ENCODE peak calls at places on chromosome 12, in four cellular contexts. R, N, M and P are unnamed samples.
A peak's percentile ranks its signal among the peaks of the same experiment; 100 is the strongest.

GRCh38 chr12:104686196-104686595 is 229.4 kb downstream of the CHST11 start:
- DNase-seq in M (no peak), R (no peak), N (no peak), P (no peak)

GRCh38 chr12:114733919-114734318 is 49.9 kb upstream of the TBX3 start:
- DNase-seq in N (no peak), M (no peak), R (no peak), P (no peak)

GRCh38 chr12:78330131-78330530 is 499.4 kb downstream of the NAV3 start:
- DNase-seq in N (no peak), M (no peak), R (no peak), P (no peak)

GRCh38 chr12:89261210-89261609 is 91.1 kb downstream of the DUSP6 start:
- DNase-seq in R (no peak), N (no peak), M (no peak), P (no peak)

GRCh38 chr12:80794506-80794905 is 77.8 kb downstream of the MYF5 start:
- DNase-seq in N (no peak), R (no peak), M (no peak), P (no peak)

GRCh38 chr12:51437471-51437870 is 12.8 kb downstream of the SLC4A8 start:
- DNase-seq in N (no peak), M (no peak), R (no peak), P (no peak)

GRCh38 chr12:131091413-131091975 is 137.8 kb downstream of the ADGRD1 start:
- DNase-seq in N (no peak), R (peak; percentile 1), M (peak; percentile 48), P (no peak)

GRCh38 chr12:50083301-50083700 is 1.8 kb upstream of the SMARCD1 start:
- DNase-seq in R (no peak), N (no peak), M (no peak), P (no peak)

GRCh38 chr12:65430571-65431306 is 152.3 kb downstream of the MSRB3 start:
- DNase-seq in N (no peak), R (no peak), M (no peak), P (no peak)

GRCh38 chr12:95169368-95169767 is 47.9 kb downstream of the FGD6 start:
- DNase-seq in N (no peak), M (no peak), R (no peak), P (no peak)

GRCh38 chr12:122437656-122438121 is 15.2 kb upstream of the CLIP1 start:
- DNase-seq in N (no peak), M (no peak), R (no peak), P (no peak)

GRCh38 chr12:98743362-98743953 is 98.4 kb downstream of the APAF1 start:
- DNase-seq in R (peak; percentile 62), M (peak; percentile 46), N (no peak), P (no peak)

GRCh38 chr12:56257491-56258067 is 605 bp downstream of the ANKRD52 start:
- DNase-seq in M (no peak), R (peak; percentile 77), N (no peak), P (no peak)

GRCh38 chr12:120584343-120585149 is 3.3 kb upstream of the POP5 start:
- DNase-seq in R (peak; percentile 71), M (peak; percentile 64), N (peak; percentile 47), P (no peak)

GRCh38 chr12:99009654-99010296 is 364.7 kb downstream of the APAF1 start:
- DNase-seq in M (no peak), N (no peak), R (no peak), P (no peak)

GRCh38 chr12:4272014-4272975 is 1.3 kb upstream of the CCND2 start:
- DNase-seq in M (peak; percentile 89), N (peak; percentile 88), R (peak; percentile 82), P (no peak)

GRCh38 chr12:90987520-90987919 is 17.3 kb downstream of the EPYC start:
- DNase-seq in R (no peak), M (no peak), N (no peak), P (no peak)

GRCh38 chr12:57460457-57461325 is 1.1 kb downstream of the GLI1 start:
- DNase-seq in M (no peak), N (no peak), R (peak; percentile 81), P (no peak)

GRCh38 chr12:27843714-27844245 is 63.7 kb upstream of the MANSC4 start:
- DNase-seq in R (no peak), N (no peak), M (no peak), P (no peak)

GRCh38 chr12:27501956-27502562 is 21.9 kb upstream of the PPFIBP1 start:
- DNase-seq in N (no peak), R (no peak), M (no peak), P (no peak)

GRCh38 chr12:68370006-68370590 is 37.9 kb upstream of the MDM1 start:
- DNase-seq in N (no peak), M (no peak), R (no peak), P (no peak)

GRCh38 chr12:6372403-6373003 is 2.9 kb downstream of the SCNN1A start:
- DNase-seq in N (no peak), M (no peak), R (no peak), P (no peak)